ENCODE peak calls at places on chromosome 2, in five cellular contexts. One of them, this sample, is unnamed.
A peak's percentile ranks its signal among the peaks of the same experiment; 100 is the strongest.

GRCh38 chr2:109339519-109339991 is 210.6 kb downstream of the SH3RF3 start:
- DNase-seq in LNCaP clone FGC: no peak
- DNase-seq in AG04450: peak; percentile 63
- DNase-seq in cardiac fibroblast: peak; percentile 77
- DNase-seq in cardiac muscle cell: peak; percentile 66
- DNase-seq in this sample: no peak

GRCh38 chr2:40144022-40144421 is 307.9 kb downstream of the SLC8A1 start:
- DNase-seq in LNCaP clone FGC: no peak
- DNase-seq in cardiac muscle cell: no peak
- DNase-seq in AG04450: no peak
- DNase-seq in cardiac fibroblast: no peak
- DNase-seq in this sample: no peak

GRCh38 chr2:96832751-96833507 is 10.9 kb downstream of the ANKRD23 start:
- DNase-seq in LNCaP clone FGC: peak; percentile 77
- DNase-seq in cardiac muscle cell: peak; percentile 61
- DNase-seq in cardiac fibroblast: peak; percentile 52
- DNase-seq in AG04450: peak; percentile 11
- DNase-seq in this sample: peak; percentile 26

GRCh38 chr2:106232633-106233032 is 38.5 kb upstream of the UXS1 start:
- DNase-seq in cardiac fibroblast: no peak
- DNase-seq in LNCaP clone FGC: no peak
- DNase-seq in cardiac muscle cell: no peak
- DNase-seq in AG04450: no peak
- DNase-seq in this sample: no peak

GRCh38 chr2:45836740-45837139 is 185.3 kb downstream of the PRKCE start:
- DNase-seq in LNCaP clone FGC: no peak
- DNase-seq in AG04450: no peak
- DNase-seq in cardiac fibroblast: no peak
- DNase-seq in cardiac muscle cell: no peak
- DNase-seq in this sample: no peak

GRCh38 chr2:105393373-105394055 is 5.3 kb downstream of the FHL2 start:
- DNase-seq in cardiac muscle cell: peak; percentile 95
- DNase-seq in cardiac fibroblast: peak; percentile 93
- DNase-seq in AG04450: no peak
- DNase-seq in LNCaP clone FGC: no peak
- DNase-seq in this sample: peak; percentile 73

GRCh38 chr2:241508240-241508509 is 209 bp downstream of the STK25 start:
- DNase-seq in cardiac muscle cell: no peak
- DNase-seq in cardiac fibroblast: no peak
- DNase-seq in AG04450: no peak
- DNase-seq in LNCaP clone FGC: no peak
- DNase-seq in this sample: no peak

GRCh38 chr2:200137275-200137674 is 169.2 kb upstream of the SPATS2L start:
- DNase-seq in AG04450: no peak
- DNase-seq in cardiac muscle cell: no peak
- DNase-seq in cardiac fibroblast: no peak
- DNase-seq in LNCaP clone FGC: no peak
- DNase-seq in this sample: no peak

GRCh38 chr2:96860065-96861029 is 2.5 kb upstream of the ANKRD39 start:
- DNase-seq in cardiac fibroblast: no peak
- DNase-seq in AG04450: no peak
- DNase-seq in LNCaP clone FGC: no peak
- DNase-seq in cardiac muscle cell: no peak
- DNase-seq in this sample: no peak

GRCh38 chr2:120472891-120473309 is 127.0 kb downstream of the INHBB start:
- DNase-seq in AG04450: no peak
- DNase-seq in cardiac fibroblast: no peak
- DNase-seq in cardiac muscle cell: peak; percentile 28
- DNase-seq in LNCaP clone FGC: no peak
- DNase-seq in this sample: no peak

GRCh38 chr2:2256011-2256410 is 75.1 kb downstream of the MYT1L start:
- DNase-seq in cardiac muscle cell: no peak
- DNase-seq in cardiac fibroblast: no peak
- DNase-seq in AG04450: no peak
- DNase-seq in LNCaP clone FGC: no peak
- DNase-seq in this sample: no peak

GRCh38 chr2:48412409-48413259 is 117.3 kb upstream of the STON1 start:
- DNase-seq in cardiac muscle cell: peak; percentile 47
- DNase-seq in cardiac fibroblast: peak; percentile 49
- DNase-seq in LNCaP clone FGC: no peak
- DNase-seq in AG04450: no peak
- DNase-seq in this sample: no peak

GRCh38 chr2:237456200-237456731 is 30.8 kb upstream of the MLPH start:
- DNase-seq in AG04450: peak; percentile 97
- DNase-seq in cardiac fibroblast: peak; percentile 64
- DNase-seq in LNCaP clone FGC: no peak
- DNase-seq in cardiac muscle cell: peak; percentile 63
- DNase-seq in this sample: peak; percentile 60

GRCh38 chr2:158815650-158816049 is 20.5 kb downstream of the DAPL1 start:
- DNase-seq in AG04450: no peak
- DNase-seq in LNCaP clone FGC: no peak
- DNase-seq in cardiac muscle cell: no peak
- DNase-seq in cardiac fibroblast: no peak
- DNase-seq in this sample: no peak

GRCh38 chr2:234107861-234108260 is 57.4 kb downstream of the SPP2 start:
- DNase-seq in cardiac muscle cell: no peak
- DNase-seq in AG04450: no peak
- DNase-seq in cardiac fibroblast: no peak
- DNase-seq in LNCaP clone FGC: no peak
- DNase-seq in this sample: no peak

GRCh38 chr2:234099266-234099665 is 48.8 kb downstream of the SPP2 start:
- DNase-seq in AG04450: no peak
- DNase-seq in LNCaP clone FGC: no peak
- DNase-seq in cardiac muscle cell: no peak
- DNase-seq in cardiac fibroblast: no peak
- DNase-seq in this sample: no peak

GRCh38 chr2:234100686-234101085 is 50.2 kb downstream of the SPP2 start:
- DNase-seq in cardiac muscle cell: no peak
- DNase-seq in cardiac fibroblast: no peak
- DNase-seq in LNCaP clone FGC: no peak
- DNase-seq in AG04450: no peak
- DNase-seq in this sample: no peak

GRCh38 chr2:234098675-234099195 is 48.2 kb downstream of the SPP2 start:
- DNase-seq in LNCaP clone FGC: no peak
- DNase-seq in cardiac muscle cell: no peak
- DNase-seq in cardiac fibroblast: no peak
- DNase-seq in AG04450: no peak
- DNase-seq in this sample: no peak

DNA sequence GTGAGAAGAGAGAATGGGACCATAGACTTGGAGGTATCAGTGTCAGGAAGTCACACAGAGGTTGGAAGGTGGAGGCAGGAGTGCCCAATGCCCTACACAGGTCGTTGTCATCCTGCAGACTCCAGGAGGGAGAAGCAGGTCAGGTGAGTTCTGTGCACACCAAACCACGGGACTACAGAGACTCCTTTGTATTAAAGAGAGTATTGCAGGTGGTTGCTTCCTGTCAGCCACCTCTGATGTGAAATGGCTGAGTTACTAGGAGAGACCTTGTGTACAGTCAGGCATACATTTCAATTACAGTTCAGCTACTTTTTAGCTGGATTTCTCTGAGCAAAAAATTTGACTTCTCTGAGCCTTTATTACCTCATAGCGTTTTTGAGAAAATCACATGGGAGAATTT is 51.6 kb downstream of the SPP2 start:
- DNase-seq in AG04450: no peak
- DNase-seq in cardiac fibroblast: no peak
- DNase-seq in LNCaP clone FGC: peak; percentile 26
- DNase-seq in cardiac muscle cell: no peak
- DNase-seq in this sample: no peak
- TF ChIP-seq CTCF in AG04450: no peak
- TF ChIP-seq CTCF in cardiac fibroblast: no peak
- TF ChIP-seq CTCF in LNCaP clone FGC: peak; percentile 23
- TF ChIP-seq CTCF in cardiac muscle cell: no peak
- TF ChIP-seq CTCF in this sample: no peak

GRCh38 chr2:55431982-55432627 is 12.4 kb upstream of the CCDC88A start:
- DNase-seq in LNCaP clone FGC: peak; percentile 6
- DNase-seq in AG04450: no peak
- DNase-seq in cardiac fibroblast: peak; percentile 71
- DNase-seq in cardiac muscle cell: peak; percentile 65
- DNase-seq in this sample: no peak
- TF ChIP-seq CTCF in LNCaP clone FGC: peak; percentile 60
- TF ChIP-seq CTCF in AG04450: peak; percentile 68
- TF ChIP-seq CTCF in cardiac fibroblast: peak; percentile 56
- TF ChIP-seq CTCF in cardiac muscle cell: peak; percentile 72
- TF ChIP-seq CTCF in this sample: peak; percentile 56

DNA sequence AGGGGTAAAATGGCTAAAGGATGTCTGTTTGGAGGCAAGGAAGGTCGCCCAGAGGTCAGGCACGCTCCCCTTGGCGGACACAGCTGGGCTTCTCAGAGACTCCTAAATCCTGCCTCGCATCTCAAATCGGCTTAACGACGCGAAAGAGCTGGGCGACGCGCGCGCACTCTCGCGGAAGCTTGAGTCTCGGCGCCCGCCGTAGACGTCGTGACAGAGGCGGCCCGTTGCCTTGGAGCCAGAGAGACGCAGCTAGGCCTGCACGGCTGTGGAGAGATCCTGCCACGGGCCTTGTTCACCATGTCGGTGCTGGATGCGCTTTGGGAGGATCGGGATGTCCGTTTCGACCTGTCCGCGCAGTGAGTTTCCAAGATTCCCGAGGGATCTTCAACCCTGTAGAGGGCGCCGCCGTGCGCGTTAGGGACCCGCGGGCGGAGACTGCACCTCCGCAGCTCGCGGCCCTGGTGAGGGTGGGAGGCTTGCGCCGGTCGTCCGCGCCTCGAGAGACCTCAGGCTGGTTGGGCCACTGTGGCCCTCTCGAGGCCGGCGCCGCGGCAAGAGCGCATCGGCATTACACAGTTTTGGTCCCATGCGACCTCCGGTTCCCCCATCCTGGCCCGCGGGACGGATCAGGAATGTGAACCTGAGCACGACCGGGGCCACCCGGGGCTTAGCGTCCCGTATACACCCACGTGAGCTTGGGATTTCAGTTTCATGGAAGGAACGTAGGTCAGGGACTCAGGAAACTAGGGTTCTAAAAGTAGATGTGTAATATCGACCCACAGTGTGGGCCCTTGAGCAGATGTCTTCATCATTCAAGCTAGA is at the start of gene BBS5:
- DNase-seq in LNCaP clone FGC: peak; percentile 62
- DNase-seq in AG04450: peak; percentile 58
- DNase-seq in cardiac fibroblast: peak; percentile 89
- DNase-seq in cardiac muscle cell: peak; percentile 92
- DNase-seq in this sample: peak; percentile 55
- TF ChIP-seq CTCF in LNCaP clone FGC: peak; percentile 31
- TF ChIP-seq CTCF in AG04450: peak; percentile 62
- TF ChIP-seq CTCF in cardiac fibroblast: peak; percentile 43
- TF ChIP-seq CTCF in cardiac muscle cell: peak; percentile 47
- TF ChIP-seq CTCF in this sample: peak; percentile 59

GRCh38 chr2:151777911-151778310 is 43.6 kb upstream of the NEB start:
- DNase-seq in cardiac fibroblast: no peak
- DNase-seq in AG04450: no peak
- DNase-seq in LNCaP clone FGC: no peak
- DNase-seq in cardiac muscle cell: no peak
- DNase-seq in this sample: no peak

GRCh38 chr2:151776367-151776766 is 42.1 kb upstream of the NEB start:
- DNase-seq in cardiac muscle cell: no peak
- DNase-seq in AG04450: no peak
- DNase-seq in LNCaP clone FGC: no peak
- DNase-seq in cardiac fibroblast: no peak
- DNase-seq in this sample: no peak

GRCh38 chr2:151774506-151774905 is 40.2 kb upstream of the NEB start:
- DNase-seq in cardiac fibroblast: peak; percentile 78
- DNase-seq in AG04450: peak; percentile 29
- DNase-seq in cardiac muscle cell: peak; percentile 72
- DNase-seq in LNCaP clone FGC: peak; percentile 74
- DNase-seq in this sample: peak; percentile 55

GRCh38 chr2:151775057-151775740 is 40.9 kb upstream of the NEB start:
- DNase-seq in LNCaP clone FGC: no peak
- DNase-seq in cardiac muscle cell: peak; percentile 33
- DNase-seq in cardiac fibroblast: peak; percentile 46
- DNase-seq in AG04450: no peak
- DNase-seq in this sample: no peak

GRCh38 chr2:151777487-151777886 is 43.2 kb upstream of the NEB start:
- DNase-seq in LNCaP clone FGC: no peak
- DNase-seq in cardiac fibroblast: no peak
- DNase-seq in AG04450: no peak
- DNase-seq in cardiac muscle cell: no peak
- DNase-seq in this sample: no peak
- TF ChIP-seq CTCF in LNCaP clone FGC: no peak
- TF ChIP-seq CTCF in cardiac fibroblast: peak; percentile 16
- TF ChIP-seq CTCF in AG04450: peak; percentile 6
- TF ChIP-seq CTCF in cardiac muscle cell: peak; percentile 18
- TF ChIP-seq CTCF in this sample: no peak